ENCODE peak calls at places on chromosomes 11 and 22, in seven cellular contexts. C is HCT116, U is transverse colon, I is lower lobe of right lung, B is OCI-LY7, W is cardiac muscle cell, J is psoas muscle. T is an unnamed sample.

GRCh38 chr11:32829680-32830412 is at the start of gene PRRG4:
- DNase-seq in C (no peak), U (peak; percentile 87), I (peak; percentile 89), B (peak; percentile 4), W (peak; percentile 62), J (peak; percentile 64), T (no peak)

GRCh38 chr11:113163291-113164030 is 150.9 kb upstream of the TTC12 start:
- DNase-seq in C (no peak), U (no peak), I (no peak), B (no peak), W (no peak), J (no peak), T (no peak)

GRCh38 chr11:102730036-102730815 is 5.5 kb upstream of the MMP8 start:
- DNase-seq in C (no peak), U (no peak), I (no peak), B (no peak), W (no peak), J (no peak), T (no peak)

GRCh38 chr11:13955971-13956421 is 6.5 kb upstream of the SPON1 start:
- DNase-seq in C (peak; percentile 54), U (peak; percentile 64), I (peak; percentile 51), B (peak; percentile 80), W (peak; percentile 75), J (peak; percentile 55), T (no peak)

GRCh38 chr11:103441021-103441420 is 331.8 kb downstream of the DYNC2H1 start:
- DNase-seq in C (no peak), U (no peak), I (no peak), B (no peak), W (no peak), J (no peak), T (no peak)

GRCh38 chr11:97367406-97368083 is 977.7 kb downstream of the JRKL start:
- DNase-seq in C (no peak), U (no peak), I (no peak), B (no peak), W (no peak), J (no peak), T (no peak)

GRCh38 chr11:416757-417621 is 2.2 kb upstream of the SIGIRR start:
- DNase-seq in C (no peak), U (peak; percentile 80), I (peak; percentile 85), B (no peak), W (peak; percentile 34), J (peak; percentile 68), T (no peak)

GRCh38 chr11:126426820-126427749 is 71.6 kb downstream of the ST3GAL4 start:
- DNase-seq in C (no peak), U (no peak), I (no peak), B (no peak), W (no peak), J (no peak), T (no peak)

GRCh38 chr11:9263840-9264380 is 1.2 kb downstream of the DENND5A start:
- DNase-seq in C (no peak), U (no peak), I (no peak), B (peak; percentile 24), W (no peak), J (no peak), T (no peak)

GRCh38 chr11:26319906-26320305 is 12.0 kb upstream of the ANO3 start:
- DNase-seq in C (no peak), U (no peak), I (no peak), B (no peak), W (no peak), J (no peak), T (no peak)

GRCh38 chr11:71247551-71248250 is 4.7 kb downstream of the SHANK2 start:
- DNase-seq in C (no peak), U (no peak), I (no peak), B (no peak), W (no peak), J (no peak), T (no peak)

GRCh38 chr22:20583471-20583922 is 76.1 kb downstream of the MED15 start:
- DNase-seq in C (no peak), U (no peak), I (peak; percentile 39), B (no peak), W (no peak), J (no peak), T (no peak)

GRCh38 chr11:104619751-104620150 is 278.5 kb downstream of the CASP12 start:
- DNase-seq in C (no peak), U (no peak), I (no peak), B (no peak), W (no peak), J (no peak), T (no peak)

GRCh38 chr22:38467438-38467903 is 425 bp upstream of the KDELR3 start:
- DNase-seq in C (no peak), U (peak; percentile 56), I (no peak), B (no peak), W (no peak), J (no peak), T (no peak)

GRCh38 chr22:42958937-42959336 is 56.0 kb downstream of the PACSIN2 start:
- DNase-seq in C (no peak), U (no peak), I (no peak), B (no peak), W (no peak), J (no peak), T (no peak)

GRCh38 chr11:99015634-99016454 is 4.9 kb upstream of the CNTN5 start:
- DNase-seq in C (peak; percentile 12), U (no peak), I (no peak), B (peak; percentile 58), W (peak; percentile 70), J (no peak), T (no peak)

GRCh38 chr11:1034001-1034400 is 2.5 kb downstream of the MUC6 start:
- DNase-seq in C (no peak), U (no peak), I (no peak), B (no peak), W (no peak), J (no peak), T (no peak)

GRCh38 chr22:19876314-19876940 is 21.8 kb upstream of the GNB1L start:
- DNase-seq in C (no peak), U (no peak), I (peak; percentile 39), B (no peak), W (no peak), J (peak; percentile 49), T (no peak)

GRCh38 chr11:134630896-134631295 is 218.9 kb upstream of the B3GAT1 start:
- DNase-seq in C (no peak), U (no peak), I (no peak), B (no peak), W (no peak), J (no peak), T (no peak)

GRCh38 chr11:134633276-134633675 is 221.2 kb upstream of the B3GAT1 start:
- DNase-seq in C (no peak), U (no peak), I (no peak), B (no peak), W (no peak), J (no peak), T (no peak)

GRCh38 chr11:134634897-134635831 is 223.1 kb upstream of the B3GAT1 start:
- DNase-seq in C (no peak), U (no peak), I (no peak), B (no peak), W (peak; percentile 41), J (no peak), T (no peak)

GRCh38 chr11:134636071-134636470 is 224.0 kb upstream of the B3GAT1 start:
- DNase-seq in C (no peak), U (no peak), I (no peak), B (no peak), W (no peak), J (no peak), T (no peak)

DNA sequence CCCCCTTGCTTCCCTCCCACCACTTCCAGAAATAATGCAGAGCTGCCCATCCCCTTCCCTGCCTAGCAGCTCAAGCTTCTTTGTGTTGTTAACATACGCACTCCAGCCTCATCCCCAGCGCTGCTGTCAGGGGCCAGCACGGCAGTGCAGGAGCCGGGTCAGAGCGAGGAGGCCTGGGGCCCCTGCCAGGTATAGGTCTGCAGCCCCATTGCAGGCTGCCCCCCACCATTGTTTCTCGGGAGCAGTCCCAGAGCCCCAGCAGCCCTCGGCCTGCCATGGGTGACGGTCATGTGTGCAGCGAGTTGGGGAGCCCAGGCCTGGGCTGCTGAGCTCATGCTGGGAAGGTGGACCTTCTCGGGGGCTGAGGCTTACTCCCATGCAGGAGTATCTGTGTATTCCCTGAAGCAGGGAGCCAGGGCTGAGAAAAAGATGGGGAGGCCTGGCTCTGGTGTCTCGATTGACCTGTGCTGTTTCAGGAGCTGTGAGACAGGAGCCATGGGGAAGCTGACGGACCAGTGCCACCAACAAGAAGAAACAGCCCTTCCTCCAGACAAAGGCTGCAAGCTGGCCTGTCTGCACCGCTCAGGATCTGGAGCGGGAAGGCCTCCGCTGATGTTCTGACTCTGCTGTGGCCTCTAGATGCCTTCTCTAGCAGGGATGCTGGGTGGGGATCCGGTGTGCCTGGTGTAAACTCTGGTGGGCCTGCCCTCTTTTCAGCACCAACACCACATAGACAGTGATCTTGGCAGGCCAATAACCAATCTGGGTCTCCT is 220.5 kb upstream of the B3GAT1 start:
- DNase-seq in C (no peak), U (no peak), I (no peak), B (no peak), W (no peak), J (no peak), T (no peak)
- H3K9me3 ChIP-seq in C (no peaks in the 10 kb centered on the region), U (no peaks in the 10 kb centered on the region), I (no peaks in the 10 kb centered on the region), B (no peaks in the 10 kb centered on the region), W (no peaks in the 10 kb centered on the region), J (no peaks in the 10 kb centered on the region), T (no peaks in the 10 kb centered on the region)

DNA sequence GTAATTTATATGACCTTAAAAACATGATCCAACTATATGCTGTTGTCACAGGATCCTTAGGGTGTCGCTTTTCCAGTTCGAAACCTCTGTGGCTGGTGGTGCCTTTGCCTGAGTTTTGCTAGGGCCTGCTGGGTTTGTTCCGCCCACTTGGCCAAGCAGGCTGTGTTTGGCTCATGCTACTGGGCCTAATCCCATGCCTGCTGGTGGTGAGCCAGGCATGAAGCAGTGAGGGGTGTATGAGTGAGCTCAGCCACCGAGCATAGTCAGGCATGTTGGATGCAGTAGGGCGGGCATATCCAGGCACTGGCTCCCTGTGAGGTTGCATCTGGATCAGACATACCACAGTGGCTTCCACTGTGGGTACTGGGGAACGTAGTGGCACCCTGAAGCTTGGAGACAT is 16.3 kb downstream of the NPAT start:
- DNase-seq in C (no peak), U (no peak), I (no peak), B (no peak), W (no peak), J (peak; percentile 83), T (no peak)
- H3K4me3 ChIP-seq in C (no peak overlapping the region), U (no peak overlapping the region), I (no peak overlapping the region), B (no peak overlapping the region), W (no peak overlapping the region), J (no peak overlapping the region), T (no peak overlapping the region)

GRCh38 chr11:50220651-50221050 is 188.0 kb downstream of the OR4C45 start:
- DNase-seq in C (no peak), U (no peak), I (no peak), B (no peak), W (no peak), J (no peak), T (no peak)
- H3K9me3 ChIP-seq in C (peaks cover 12% of the 10 kb centered on the region), U (peaks cover 8% of the 10 kb centered on the region), I (no peaks in the 10 kb centered on the region), B (no peaks in the 10 kb centered on the region), W (peaks cover 3% of the 10 kb centered on the region), J (no peaks in the 10 kb centered on the region), T (no peaks in the 10 kb centered on the region)

GRCh38 chr22:49090061-49090852 is 737.4 kb downstream of the BRD1 start:
- DNase-seq in C (no peak), U (no peak), I (no peak), B (no peak), W (no peak), J (peak; percentile 22), T (no peak)
- H3K4me3 ChIP-seq in C (no peak overlapping the region), U (no peak overlapping the region), I (no peak overlapping the region), B (no peak overlapping the region), W (no peak overlapping the region), J (no peak overlapping the region), T (no peak overlapping the region)